ENCODE peak calls at places on chromosomes 11 and 22, in seven cellular contexts. One of them, this sample, is unnamed.

GRCh38 chr22:31286360-31287255 is 5.7 kb downstream of the PIK3IP1 start:
- DNase-seq in RKO: no peak
- DNase-seq in dermis blood vessel endothelial cell: peak; percentile 43
- DNase-seq in NCI-H2107: no peak
- DNase-seq in AG10803: no peak
- DNase-seq in EL: no peak
- DNase-seq in anterior cingulate cortex: no peak
- DNase-seq in this sample: no peak

GRCh38 chr11:995058-995751 is 41.3 kb downstream of the MUC6 start:
- DNase-seq in RKO: no peak
- DNase-seq in dermis blood vessel endothelial cell: no peak
- DNase-seq in NCI-H2107: no peak
- DNase-seq in AG10803: no peak
- DNase-seq in EL: no peak
- DNase-seq in anterior cingulate cortex: no peak
- DNase-seq in this sample: peak; percentile 20

GRCh38 chr11:7869467-7869866 is 61.6 kb downstream of the OR10A6 start:
- DNase-seq in RKO: no peak
- DNase-seq in dermis blood vessel endothelial cell: peak; percentile 68
- DNase-seq in NCI-H2107: no peak
- DNase-seq in AG10803: no peak
- DNase-seq in EL: peak; percentile 13
- DNase-seq in anterior cingulate cortex: no peak
- DNase-seq in this sample: no peak

GRCh38 chr11:9015677-9016076 is 11.9 kb upstream of the NRIP3 start:
- DNase-seq in RKO: peak; percentile 83
- DNase-seq in dermis blood vessel endothelial cell: peak; percentile 92
- DNase-seq in NCI-H2107: peak; percentile 23
- DNase-seq in AG10803: peak; percentile 82
- DNase-seq in EL: peak; percentile 77
- DNase-seq in anterior cingulate cortex: peak; percentile 64
- DNase-seq in this sample: peak; percentile 71

GRCh38 chr11:78441956-78442355 is 24.3 kb upstream of the GAB2 start:
- DNase-seq in RKO: no peak
- DNase-seq in dermis blood vessel endothelial cell: no peak
- DNase-seq in NCI-H2107: no peak
- DNase-seq in AG10803: no peak
- DNase-seq in EL: no peak
- DNase-seq in anterior cingulate cortex: no peak
- DNase-seq in this sample: no peak

GRCh38 chr11:32071811-32072210 is 19.1 kb upstream of the RCN1 start:
- DNase-seq in RKO: peak; percentile 49
- DNase-seq in dermis blood vessel endothelial cell: peak; percentile 65
- DNase-seq in NCI-H2107: no peak
- DNase-seq in AG10803: peak; percentile 75
- DNase-seq in EL: peak; percentile 72
- DNase-seq in anterior cingulate cortex: no peak
- DNase-seq in this sample: peak; percentile 79

GRCh38 chr22:49917997-49918910 is at the start of the genes ALG12 and CRELD2:
- DNase-seq in RKO: peak; percentile 89
- DNase-seq in dermis blood vessel endothelial cell: peak; percentile 99
- DNase-seq in NCI-H2107: peak; percentile 88
- DNase-seq in AG10803: peak; percentile 96
- DNase-seq in EL: peak; percentile 98
- DNase-seq in anterior cingulate cortex: peak; percentile 98
- DNase-seq in this sample: peak; percentile 93

GRCh38 chr22:26777402-26777801 is 120.0 kb downstream of the MIAT start:
- DNase-seq in RKO: no peak
- DNase-seq in dermis blood vessel endothelial cell: no peak
- DNase-seq in NCI-H2107: no peak
- DNase-seq in AG10803: peak; percentile 80
- DNase-seq in EL: peak; percentile 61
- DNase-seq in anterior cingulate cortex: no peak
- DNase-seq in this sample: no peak

GRCh38 chr11:26198697-26199096 is 133.2 kb upstream of the ANO3 start:
- DNase-seq in RKO: no peak
- DNase-seq in dermis blood vessel endothelial cell: no peak
- DNase-seq in NCI-H2107: no peak
- DNase-seq in AG10803: no peak
- DNase-seq in EL: no peak
- DNase-seq in anterior cingulate cortex: no peak
- DNase-seq in this sample: no peak

GRCh38 chr11:117993988-117994741 is 8.0 kb downstream of the IL10RA start:
- DNase-seq in RKO: no peak
- DNase-seq in dermis blood vessel endothelial cell: no peak
- DNase-seq in NCI-H2107: no peak
- DNase-seq in AG10803: no peak
- DNase-seq in EL: no peak
- DNase-seq in anterior cingulate cortex: no peak
- DNase-seq in this sample: no peak

GRCh38 chr22:45218974-45219373 is 21.7 kb downstream of the KIAA0930 start:
- DNase-seq in RKO: no peak
- DNase-seq in dermis blood vessel endothelial cell: peak; percentile 47
- DNase-seq in NCI-H2107: no peak
- DNase-seq in AG10803: peak; percentile 38
- DNase-seq in EL: no peak
- DNase-seq in anterior cingulate cortex: peak; percentile 24
- DNase-seq in this sample: no peak

GRCh38 chr11:107998761-107999160 is 9.9 kb upstream of the CUL5 start:
- DNase-seq in RKO: no peak
- DNase-seq in dermis blood vessel endothelial cell: no peak
- DNase-seq in NCI-H2107: no peak
- DNase-seq in AG10803: peak; percentile 6
- DNase-seq in EL: no peak
- DNase-seq in anterior cingulate cortex: no peak
- DNase-seq in this sample: no peak

GRCh38 chr11:19259487-19260345 is 19.0 kb upstream of the E2F8 start:
- DNase-seq in RKO: peak; percentile 65
- DNase-seq in dermis blood vessel endothelial cell: peak; percentile 83
- DNase-seq in NCI-H2107: peak; percentile 12
- DNase-seq in AG10803: peak; percentile 57
- DNase-seq in EL: peak; percentile 53
- DNase-seq in anterior cingulate cortex: peak; percentile 69
- DNase-seq in this sample: peak; percentile 64

GRCh38 chr11:92765965-92766371 is 203.5 kb upstream of the MTNR1B start:
- DNase-seq in RKO: no peak
- DNase-seq in dermis blood vessel endothelial cell: peak; percentile 57
- DNase-seq in NCI-H2107: no peak
- DNase-seq in AG10803: peak; percentile 39
- DNase-seq in EL: peak; percentile 18
- DNase-seq in anterior cingulate cortex: peak; percentile 39
- DNase-seq in this sample: no peak

GRCh38 chr11:27468209-27468608 is 4.4 kb downstream of the LGR4 start:
- DNase-seq in RKO: peak; percentile 78
- DNase-seq in dermis blood vessel endothelial cell: peak; percentile 92
- DNase-seq in NCI-H2107: no peak
- DNase-seq in AG10803: peak; percentile 96
- DNase-seq in EL: peak; percentile 78
- DNase-seq in anterior cingulate cortex: no peak
- DNase-seq in this sample: no peak

GRCh38 chr22:36435516-36436415 is 45.7 kb downstream of the TXN2 start:
- DNase-seq in RKO: no peak
- DNase-seq in dermis blood vessel endothelial cell: no peak
- DNase-seq in NCI-H2107: no peak
- DNase-seq in AG10803: no peak
- DNase-seq in EL: no peak
- DNase-seq in anterior cingulate cortex: no peak
- DNase-seq in this sample: peak; percentile 87

GRCh38 chr11:65526744-65527143 is 1.9 kb downstream of the SCYL1 start:
- DNase-seq in RKO: no peak
- DNase-seq in dermis blood vessel endothelial cell: no peak
- DNase-seq in NCI-H2107: no peak
- DNase-seq in AG10803: no peak
- DNase-seq in EL: no peak
- DNase-seq in anterior cingulate cortex: no peak
- DNase-seq in this sample: no peak

GRCh38 chr11:44632466-44633123 is 67.1 kb downstream of the CD82 start:
- DNase-seq in RKO: no peak
- DNase-seq in dermis blood vessel endothelial cell: peak; percentile 74
- DNase-seq in NCI-H2107: no peak
- DNase-seq in AG10803: no peak
- DNase-seq in EL: no peak
- DNase-seq in anterior cingulate cortex: peak; percentile 48
- DNase-seq in this sample: no peak

This sample was measured in SW480.